ENCODE peak calls at places on chromosomes 1 and 21, in four cellular contexts. One of them, this sample, is unnamed.

GRCh38 chr1:86195281-86195680 is 38.7 kb upstream of the COL24A1 start:
- DNase-seq in body of pancreas: no peak
- DNase-seq in H1: no peak
- DNase-seq in uterus: no peak
- DNase-seq in this sample: no peak

GRCh38 chr1:4303303-4303702 is 351.1 kb upstream of the AJAP1 start:
- DNase-seq in body of pancreas: no peak
- DNase-seq in H1: no peak
- DNase-seq in uterus: no peak
- DNase-seq in this sample: no peak

GRCh38 chr1:89872567-89872966 is 51.7 kb downstream of the LRRC8D start:
- DNase-seq in body of pancreas: no peak
- DNase-seq in uterus: no peak
- DNase-seq in H1: no peak
- DNase-seq in this sample: no peak

GRCh38 chr21:30340714-30341573 is 3.5 kb upstream of the KRTAP27-1 start:
- DNase-seq in uterus: no peak
- DNase-seq in H1: peak; percentile 63
- DNase-seq in body of pancreas: peak; percentile 51
- DNase-seq in this sample: peak; percentile 43

GRCh38 chr1:74235153-74235552 is at the start of gene TNNI3K:
- DNase-seq in body of pancreas: no peak
- DNase-seq in uterus: no peak
- DNase-seq in H1: no peak
- DNase-seq in this sample: no peak

GRCh38 chr21:36909901-36910561 is 56.4 kb downstream of the HLCS start:
- DNase-seq in uterus: no peak
- DNase-seq in body of pancreas: no peak
- DNase-seq in H1: no peak
- DNase-seq in this sample: peak; percentile 59

GRCh38 chr1:23168462-23169218 is at the start of gene LUZP1:
- DNase-seq in body of pancreas: peak; percentile 82
- DNase-seq in H1: peak; percentile 98
- DNase-seq in uterus: peak; percentile 91
- DNase-seq in this sample: peak; percentile 87

GRCh38 chr1:233993651-233994050 is 89.2 kb downstream of the SLC35F3 start:
- DNase-seq in body of pancreas: peak; percentile 43
- DNase-seq in uterus: no peak
- DNase-seq in H1: no peak
- DNase-seq in this sample: no peak

GRCh38 chr1:45730075-45730779 is 20.2 kb downstream of the IPP start:
- DNase-seq in uterus: no peak
- DNase-seq in body of pancreas: no peak
- DNase-seq in H1: no peak
- DNase-seq in this sample: peak; percentile 54

GRCh38 chr1:238258510-238258909 is 367.8 kb upstream of the ZP4 start:
- DNase-seq in H1: no peak
- DNase-seq in uterus: no peak
- DNase-seq in body of pancreas: no peak
- DNase-seq in this sample: no peak

GRCh38 chr1:201928266-201928665 is 18.1 kb downstream of the LMOD1 start:
- DNase-seq in body of pancreas: no peak
- DNase-seq in uterus: no peak
- DNase-seq in H1: no peak
- DNase-seq in this sample: no peak

GRCh38 chr1:160046494-160047115 is 14.8 kb upstream of the PIGM start:
- DNase-seq in uterus: peak; percentile 56
- DNase-seq in body of pancreas: peak; percentile 79
- DNase-seq in H1: peak; percentile 76
- DNase-seq in this sample: peak; percentile 52

GRCh38 chr1:236495359-236496120 is 28.2 kb upstream of the LGALS8 start:
- DNase-seq in H1: no peak
- DNase-seq in body of pancreas: no peak
- DNase-seq in uterus: no peak
- DNase-seq in this sample: peak; percentile 68

GRCh38 chr1:167463055-167463454 is 55.3 kb downstream of the CD247 start:
- DNase-seq in H1: no peak
- DNase-seq in body of pancreas: no peak
- DNase-seq in uterus: no peak
- DNase-seq in this sample: no peak

GRCh38 chr1:115727706-115728249 is 40.7 kb downstream of the CASQ2 start:
- DNase-seq in body of pancreas: peak; percentile 65
- DNase-seq in H1: no peak
- DNase-seq in uterus: peak; percentile 71
- DNase-seq in this sample: no peak

GRCh38 chr1:63330331-63330916 is 8.1 kb downstream of the FOXD3 start:
- DNase-seq in H1: peak; percentile 73
- DNase-seq in body of pancreas: no peak
- DNase-seq in uterus: no peak
- DNase-seq in this sample: no peak

GRCh38 chr1:228647523-228648444 is 87.5 kb upstream of the RHOU start:
- DNase-seq in body of pancreas: peak; percentile 54
- DNase-seq in H1: peak; percentile 78
- DNase-seq in uterus: peak; percentile 25
- DNase-seq in this sample: peak; percentile 64

GRCh38 chr1:164703415-164703814 is 144.4 kb downstream of the PBX1 start:
- DNase-seq in body of pancreas: peak; percentile 72
- DNase-seq in H1: no peak
- DNase-seq in uterus: peak; percentile 78
- DNase-seq in this sample: no peak

GRCh38 chr1:209884665-209885117 is 53.3 kb upstream of the SYT14 start:
- DNase-seq in body of pancreas: peak; percentile 58
- DNase-seq in H1: no peak
- DNase-seq in uterus: peak; percentile 59
- DNase-seq in this sample: peak; percentile 66

GRCh38 chr1:154696460-154696859 is 88.5 kb upstream of the ADAR start:
- DNase-seq in uterus: no peak
- DNase-seq in body of pancreas: no peak
- DNase-seq in H1: no peak
- DNase-seq in this sample: no peak

GRCh38 chr1:155250246-155250632 is 5.0 kb downstream of the ENTREP3 start:
- DNase-seq in H1: no peak
- DNase-seq in uterus: no peak
- DNase-seq in body of pancreas: no peak
- DNase-seq in this sample: no peak

GRCh38 chr1:156550346-156550745 is 22.0 kb downstream of the IQGAP3 start:
- DNase-seq in uterus: no peak
- DNase-seq in body of pancreas: peak; percentile 14
- DNase-seq in H1: no peak
- DNase-seq in this sample: no peak

GRCh38 chr1:155473422-155473821 is 89.2 kb downstream of the ASH1L start:
- DNase-seq in H1: no peak
- DNase-seq in body of pancreas: no peak
- DNase-seq in uterus: no peak
- DNase-seq in this sample: no peak

GRCh38 chr1:95209291-95209690 is 24.7 kb upstream of the RWDD3 start:
- DNase-seq in H1: no peak
- DNase-seq in body of pancreas: no peak
- DNase-seq in uterus: no peak
- DNase-seq in this sample: no peak

GRCh38 chr1:180881806-180882509 is 30.7 kb upstream of the KIAA1614 start:
- DNase-seq in uterus: no peak
- DNase-seq in H1: no peak
- DNase-seq in body of pancreas: no peak
- DNase-seq in this sample: no peak

GRCh38 chr21:45390831-45391742 is 13.9 kb upstream of the COL18A1 start:
- DNase-seq in uterus: no peak
- DNase-seq in H1: no peak
- DNase-seq in body of pancreas: no peak
- DNase-seq in this sample: peak; percentile 10

GRCh38 chr1:43082701-43083100 is 89.4 kb downstream of the EBNA1BP2 start:
- DNase-seq in H1: no peak
- DNase-seq in body of pancreas: no peak
- DNase-seq in uterus: no peak
- DNase-seq in this sample: no peak

GRCh38 chr1:200130552-200130951 is 103.0 kb downstream of the NR5A2 start:
- DNase-seq in body of pancreas: peak; percentile 66
- DNase-seq in H1: no peak
- DNase-seq in uterus: no peak
- DNase-seq in this sample: no peak

GRCh38 chr1:21077085-21077484 is 99.6 kb downstream of the EIF4G3 start:
- DNase-seq in uterus: no peak
- DNase-seq in H1: no peak
- DNase-seq in body of pancreas: peak; percentile 31
- DNase-seq in this sample: no peak

GRCh38 chr1:172954476-172955150 is 96.1 kb downstream of the TNFSF18 start:
- DNase-seq in uterus: no peak
- DNase-seq in H1: no peak
- DNase-seq in body of pancreas: no peak
- DNase-seq in this sample: no peak

GRCh38 chr1:66637146-66637545 is 103.2 kb downstream of the SGIP1 start:
- DNase-seq in uterus: no peak
- DNase-seq in H1: no peak
- DNase-seq in body of pancreas: no peak
- DNase-seq in this sample: no peak

DNA sequence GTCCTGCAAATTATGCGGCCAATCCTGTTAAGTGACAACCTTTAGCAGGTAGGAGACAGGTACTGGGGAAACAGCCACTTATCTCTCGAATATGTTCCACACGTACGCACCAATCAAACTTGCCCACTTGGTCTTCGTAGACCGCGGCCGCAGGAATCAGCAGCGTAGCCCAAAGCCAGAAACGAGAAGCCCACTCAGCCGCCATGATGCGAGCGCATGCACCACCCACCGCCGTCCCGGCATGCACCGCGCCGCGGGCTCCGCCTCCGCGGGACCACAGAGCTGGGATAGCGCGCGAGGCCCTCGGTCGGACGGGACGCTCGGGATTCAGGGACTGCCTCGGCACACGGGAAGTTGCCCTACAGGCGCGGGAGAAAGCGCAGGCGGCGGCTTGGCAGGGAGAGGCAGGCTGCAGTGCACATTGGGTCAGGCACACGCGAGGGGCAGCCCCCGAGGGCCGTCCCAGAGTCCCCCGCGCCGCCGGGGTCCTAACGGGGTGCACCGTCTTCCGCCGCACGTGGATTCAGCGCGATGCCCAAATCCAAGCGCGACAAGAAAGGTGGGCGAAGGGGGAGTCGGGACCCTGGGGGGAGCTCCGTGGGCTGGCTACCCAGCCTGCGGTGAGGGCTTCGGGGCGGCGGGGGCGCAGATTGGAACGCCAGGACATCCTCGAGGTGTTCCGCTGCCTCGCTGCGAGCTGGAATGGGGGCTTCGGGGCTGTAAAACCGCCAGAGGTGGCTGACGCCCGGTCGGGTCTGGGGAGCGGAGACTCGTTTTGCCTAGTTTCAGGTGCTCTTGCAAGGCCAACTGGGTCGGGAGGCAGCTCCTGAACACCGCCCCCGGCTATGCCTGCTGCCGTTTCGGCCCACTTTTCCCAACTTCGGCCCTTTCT is at the start of the genes EMC1 and MRTO4:
- DNase-seq in uterus: peak; percentile 88
- DNase-seq in H1: peak; percentile 97
- DNase-seq in body of pancreas: peak; percentile 79
- DNase-seq in this sample: peak; percentile 88
- TF ChIP-seq CTCF in uterus: peak; percentile 14
- TF ChIP-seq CTCF in H1: no peak
- TF ChIP-seq CTCF in body of pancreas: no peak
- TF ChIP-seq CTCF in this sample: no peak

DNA sequence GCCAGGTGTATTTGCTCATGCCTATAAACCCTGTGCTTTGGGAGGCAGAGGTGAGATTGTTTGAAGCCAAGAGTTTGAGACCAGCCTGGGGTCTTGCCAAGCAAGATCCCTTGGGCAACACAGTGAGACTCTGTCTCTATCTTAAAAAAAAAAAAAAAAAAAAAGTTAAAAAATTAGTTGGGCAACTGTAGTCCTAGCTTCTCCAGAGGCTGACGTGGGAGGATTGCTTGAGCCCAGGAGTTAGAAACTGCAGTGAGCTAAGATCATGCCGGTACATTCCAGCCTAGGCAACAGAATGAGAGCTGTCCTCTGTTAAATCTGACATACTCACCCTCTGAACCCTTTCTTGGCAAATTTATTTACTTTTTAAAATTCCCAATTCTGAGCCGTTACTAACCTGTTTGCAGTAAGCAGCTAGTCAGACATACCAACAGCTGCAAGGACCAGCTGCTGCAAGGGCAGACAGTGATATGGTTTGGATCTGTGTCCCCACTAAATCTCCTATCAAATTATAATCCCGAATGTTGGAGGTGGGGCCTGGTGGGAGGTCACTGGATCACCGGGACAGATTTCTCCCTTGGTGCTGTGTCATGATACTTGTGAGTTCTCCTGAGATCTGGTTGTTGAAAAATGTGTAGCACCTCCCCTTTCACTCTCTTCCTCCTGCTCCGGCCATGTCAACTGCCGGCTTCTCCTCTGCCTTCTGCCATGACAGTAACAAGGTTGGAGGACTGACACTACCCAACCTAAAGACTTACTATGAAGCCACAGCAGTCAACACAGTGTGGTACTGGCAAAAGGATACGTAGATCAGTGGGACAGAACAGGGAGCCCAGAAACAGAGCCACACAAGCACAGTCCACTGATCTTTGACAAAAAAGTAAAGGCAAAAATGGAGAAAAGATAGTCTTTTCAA is 10.6 kb downstream of the PARP1 start:
- DNase-seq in H1: no peak
- DNase-seq in uterus: no peak
- DNase-seq in body of pancreas: no peak
- DNase-seq in this sample: no peak
- H3K36me3 ChIP-seq in H1: peaks cover 18% of the 10 kb centered on the region
- H3K36me3 ChIP-seq in uterus: no peaks in the 10 kb centered on the region
- H3K36me3 ChIP-seq in body of pancreas: peaks cover 11% of the 10 kb centered on the region
- H3K36me3 ChIP-seq in this sample: peaks cover 2% of the 10 kb centered on the region

DNA sequence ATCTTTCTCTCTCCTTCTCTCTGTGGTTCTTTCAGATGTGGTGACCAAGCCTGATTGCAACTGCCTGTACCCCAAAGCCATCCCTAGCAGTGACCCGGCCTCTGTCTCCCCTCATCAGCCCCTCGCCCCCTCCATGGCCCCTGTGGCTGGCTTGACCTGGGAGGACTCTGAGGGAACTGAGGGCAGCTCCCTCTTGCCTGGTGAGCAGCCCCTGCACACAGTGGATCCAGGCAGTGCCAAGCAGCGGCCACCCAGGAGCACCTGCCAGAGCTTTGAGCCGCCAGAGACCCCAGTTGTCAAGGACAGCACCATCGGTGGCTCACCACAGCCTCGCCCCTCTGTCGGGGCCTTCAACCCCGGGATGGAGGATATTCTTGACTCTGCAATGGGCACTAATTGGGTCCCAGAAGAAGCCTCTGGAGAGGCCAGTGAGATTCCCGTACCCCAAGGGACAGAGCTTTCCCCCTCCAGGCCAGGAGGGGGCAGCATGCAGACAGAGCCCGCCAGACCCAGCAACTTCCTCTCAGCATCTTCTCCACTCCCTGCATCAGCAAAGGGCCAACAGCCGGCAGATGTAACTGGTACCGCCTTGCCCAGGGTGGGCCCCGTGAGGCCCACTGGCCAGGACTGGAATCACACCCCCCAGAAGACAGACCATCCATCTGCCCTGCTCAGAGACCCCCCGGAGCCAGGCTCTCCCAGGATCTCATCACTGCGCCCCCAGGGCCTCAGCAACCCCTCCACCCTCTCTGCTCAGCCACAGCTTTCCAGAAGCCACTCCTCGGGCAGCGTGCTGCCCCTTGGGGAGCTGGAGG is 12.7 kb downstream of the CSF1 start:
- DNase-seq in H1: peak; percentile 87
- DNase-seq in body of pancreas: no peak
- DNase-seq in uterus: no peak
- DNase-seq in this sample: peak; percentile 55
- TF ChIP-seq CTCF in H1: peak; percentile 92
- TF ChIP-seq CTCF in body of pancreas: peak; percentile 24
- TF ChIP-seq CTCF in uterus: peak; percentile 29
- TF ChIP-seq CTCF in this sample: peak; percentile 57

GRCh38 chr1:93638981-93639380 is 42.7 kb downstream of the BCAR3 start:
- DNase-seq in H1: peak; percentile 57
- DNase-seq in body of pancreas: peak; percentile 44
- DNase-seq in uterus: no peak
- DNase-seq in this sample: peak; percentile 52
- H3K36me3 ChIP-seq in H1: no peaks in the 10 kb centered on the region
- H3K36me3 ChIP-seq in body of pancreas: no peaks in the 10 kb centered on the region
- H3K36me3 ChIP-seq in uterus: no peaks in the 10 kb centered on the region
- H3K36me3 ChIP-seq in this sample: no peaks in the 10 kb centered on the region

This sample was measured in Caco-2.